ENCODE peak calls at places on chromosomes 3 and 15, in four cellular contexts. One of them, this sample, is unnamed.

GRCh38 chr15:55700876-55701275 is 42.1 kb downstream of the PRTG start:
- DNase-seq in T follicular helper cell: no peak
- DNase-seq in neuronal stem cell: no peak
- DNase-seq in GM12865: peak; percentile 26
- DNase-seq in this sample: no peak

GRCh38 chr15:65096481-65097385 is 18.3 kb downstream of the UBAP1L start:
- DNase-seq in GM12865: no peak
- DNase-seq in T follicular helper cell: no peak
- DNase-seq in neuronal stem cell: no peak
- DNase-seq in this sample: no peak

GRCh38 chr15:67127334-67127664 is 61.9 kb downstream of the SMAD3 start:
- DNase-seq in neuronal stem cell: no peak
- DNase-seq in T follicular helper cell: no peak
- DNase-seq in GM12865: no peak
- DNase-seq in this sample: no peak

GRCh38 chr3:133384331-133385027 is 15.4 kb upstream of the BFSP2 start:
- DNase-seq in GM12865: peak; percentile 71
- DNase-seq in neuronal stem cell: peak; percentile 67
- DNase-seq in T follicular helper cell: no peak
- DNase-seq in this sample: peak; percentile 50

GRCh38 chr15:31333119-31333518 is 6.5 kb downstream of the KLF13 start:
- DNase-seq in neuronal stem cell: no peak
- DNase-seq in T follicular helper cell: no peak
- DNase-seq in GM12865: no peak
- DNase-seq in this sample: no peak

GRCh38 chr15:95684126-95684525 is 646.4 kb upstream of the NR2F2 start:
- DNase-seq in T follicular helper cell: no peak
- DNase-seq in GM12865: no peak
- DNase-seq in neuronal stem cell: no peak
- DNase-seq in this sample: no peak

GRCh38 chr3:179421500-179421899 is 29.8 kb downstream of the GNB4 start:
- DNase-seq in T follicular helper cell: no peak
- DNase-seq in GM12865: peak; percentile 25
- DNase-seq in neuronal stem cell: no peak
- DNase-seq in this sample: no peak

GRCh38 chr3:188845514-188845913 is 326.3 kb upstream of the TPRG1 start:
- DNase-seq in neuronal stem cell: no peak
- DNase-seq in GM12865: no peak
- DNase-seq in T follicular helper cell: no peak
- DNase-seq in this sample: no peak

GRCh38 chr15:66615846-66616245 is 50.0 kb upstream of the LCTL start:
- DNase-seq in GM12865: no peak
- DNase-seq in T follicular helper cell: no peak
- DNase-seq in neuronal stem cell: no peak
- DNase-seq in this sample: no peak

GRCh38 chr3:124360140-124360539 is 368.2 kb upstream of the ROPN1 start:
- DNase-seq in GM12865: no peak
- DNase-seq in T follicular helper cell: no peak
- DNase-seq in neuronal stem cell: no peak
- DNase-seq in this sample: no peak

GRCh38 chr3:127440384-127440783 is 150.1 kb downstream of the TPRA1 start:
- DNase-seq in GM12865: no peak
- DNase-seq in T follicular helper cell: no peak
- DNase-seq in neuronal stem cell: no peak
- DNase-seq in this sample: no peak

GRCh38 chr3:38016410-38016809 is 13.0 kb downstream of the PLCD1 start:
- DNase-seq in neuronal stem cell: no peak
- DNase-seq in GM12865: no peak
- DNase-seq in T follicular helper cell: no peak
- DNase-seq in this sample: peak; percentile 23

GRCh38 chr3:29718661-29719065 is 437.8 kb downstream of the RBMS3 start:
- DNase-seq in GM12865: no peak
- DNase-seq in T follicular helper cell: no peak
- DNase-seq in neuronal stem cell: no peak
- DNase-seq in this sample: no peak

GRCh38 chr3:22474706-22475470 is 723.9 kb upstream of the ZNF385D start:
- DNase-seq in GM12865: peak; percentile 22
- DNase-seq in T follicular helper cell: no peak
- DNase-seq in neuronal stem cell: no peak
- DNase-seq in this sample: peak; percentile 49

GRCh38 chr15:98856540-98856907 is 151.1 kb downstream of the PGPEP1L start:
- DNase-seq in neuronal stem cell: no peak
- DNase-seq in GM12865: no peak
- DNase-seq in T follicular helper cell: no peak
- DNase-seq in this sample: no peak

GRCh38 chr3:55271549-55271948 is 215.6 kb downstream of the WNT5A start:
- DNase-seq in neuronal stem cell: no peak
- DNase-seq in T follicular helper cell: no peak
- DNase-seq in GM12865: no peak
- DNase-seq in this sample: no peak

GRCh38 chr3:160006282-160007163 is 17.9 kb downstream of the IL12A start:
- DNase-seq in T follicular helper cell: no peak
- DNase-seq in GM12865: peak; percentile 78
- DNase-seq in neuronal stem cell: peak; percentile 49
- DNase-seq in this sample: no peak

GRCh38 chr3:117955196-117955595 is 1079.5 kb downstream of the IGSF11 start:
- DNase-seq in neuronal stem cell: no peak
- DNase-seq in T follicular helper cell: no peak
- DNase-seq in GM12865: no peak
- DNase-seq in this sample: no peak

GRCh38 chr3:117105650-117106049 is 396.1 kb downstream of the TUSC7 start:
- DNase-seq in T follicular helper cell: no peak
- DNase-seq in neuronal stem cell: no peak
- DNase-seq in GM12865: no peak
- DNase-seq in this sample: no peak

GRCh38 chr15:37125143-37125542 is 24.8 kb upstream of the MEIS2 start:
- DNase-seq in neuronal stem cell: no peak
- DNase-seq in GM12865: no peak
- DNase-seq in T follicular helper cell: no peak
- DNase-seq in this sample: no peak

GRCh38 chr15:99426431-99427105 is 139.2 kb upstream of the MEF2A start:
- DNase-seq in GM12865: no peak
- DNase-seq in neuronal stem cell: no peak
- DNase-seq in T follicular helper cell: no peak
- DNase-seq in this sample: peak; percentile 34

GRCh38 chr3:52406231-52406661 is 38.7 kb downstream of the SEMA3G start:
- DNase-seq in T follicular helper cell: no peak
- DNase-seq in neuronal stem cell: no peak
- DNase-seq in GM12865: no peak
- DNase-seq in this sample: peak; percentile 59

GRCh38 chr3:43178891-43179366 is 73.0 kb upstream of the POMGNT2 start:
- DNase-seq in GM12865: no peak
- DNase-seq in neuronal stem cell: no peak
- DNase-seq in T follicular helper cell: no peak
- DNase-seq in this sample: no peak

GRCh38 chr15:101156061-101156460 is 95.8 kb downstream of the CHSY1 start:
- DNase-seq in T follicular helper cell: no peak
- DNase-seq in GM12865: no peak
- DNase-seq in neuronal stem cell: no peak
- DNase-seq in this sample: peak; percentile 43

GRCh38 chr3:123286308-123287023 is 84.7 kb downstream of the SEC22A start:
- DNase-seq in GM12865: peak; percentile 65
- DNase-seq in neuronal stem cell: peak; percentile 73
- DNase-seq in T follicular helper cell: no peak
- DNase-seq in this sample: no peak

GRCh38 chr3:139032326-139033002 is 11.7 kb upstream of the PRR23B start:
- DNase-seq in T follicular helper cell: no peak
- DNase-seq in neuronal stem cell: no peak
- DNase-seq in GM12865: no peak
- DNase-seq in this sample: no peak

GRCh38 chr3:52055537-52056351 is 627 bp downstream of the DUSP7 start:
- DNase-seq in neuronal stem cell: no peak
- DNase-seq in GM12865: peak; percentile 85
- DNase-seq in T follicular helper cell: peak; percentile 22
- DNase-seq in this sample: no peak

GRCh38 chr15:55221090-55222011 is 24.6 kb upstream of the RSL24D1 start:
- DNase-seq in GM12865: peak; percentile 57
- DNase-seq in neuronal stem cell: no peak
- DNase-seq in T follicular helper cell: no peak
- DNase-seq in this sample: no peak

GRCh38 chr15:80179025-80179759 is 26.4 kb downstream of the FAH start:
- DNase-seq in neuronal stem cell: no peak
- DNase-seq in T follicular helper cell: no peak
- DNase-seq in GM12865: no peak
- DNase-seq in this sample: no peak

This sample was measured in aorta.